ENCODE peak calls at places on chromosomes 7 and 10, in six cellular contexts. L is stomach, M is sigmoid colon, F is transverse colon, T is adrenal gland, E is IMR-90. G is an unnamed sample.

GRCh38 chr7:135620980-135621850 is 41.1 kb upstream of the STMP1 start:
- DNase-seq in L (no peak), M (no peak), F (peak), T (peak), E (peak), G (peak)

GRCh38 chr7:107836237-107837144 is 33.5 kb upstream of the SLC26A3 start:
- DNase-seq in L (no peak), M (no peak), F (no peak), T (peak), E (no peak), G (no peak)

GRCh38 chr7:31104361-31105255 is 52.5 kb downstream of the ADCYAP1R1 start:
- DNase-seq in L (peak), M (no peak), F (peak), T (no peak), E (no peak), G (no peak)

GRCh38 chr10:30002438-30003266 is 56.7 kb downstream of the JCAD start:
- DNase-seq in L (peak), M (peak), F (peak), T (peak), E (peak), G (peak)

GRCh38 chr7:17770710-17771375 is 169.5 kb downstream of the SNX13 start:
- DNase-seq in L (no peak), M (no peak), F (no peak), T (no peak), E (no peak), G (no peak)

GRCh38 chr7:33040803-33041516 is 21.6 kb downstream of the NT5C3A start:
- DNase-seq in L (peak), M (no peak), F (peak), T (peak), E (peak), G (peak)

GRCh38 chr7:151780626-151781025 is 96.3 kb downstream of the PRKAG2 start:
- DNase-seq in L (no peak), M (no peak), F (no peak), T (no peak), E (peak), G (no peak)

GRCh38 chr10:89069589-89069988 is 79.0 kb downstream of the FAS start:
- DNase-seq in L (no peak), M (no peak), F (no peak), T (no peak), E (no peak), G (peak)

GRCh38 chr10:10498781-10499180 is 518.9 kb upstream of the CELF2 start:
- DNase-seq in L (no peak), M (no peak), F (no peak), T (no peak), E (peak), G (no peak)

GRCh38 chr10:31896972-31897384 is 31.7 kb downstream of the ARHGAP12 start:
- DNase-seq in L (no peak), M (no peak), F (no peak), T (no peak), E (peak), G (no peak)

GRCh38 chr10:8444630-8445029 is 390.1 kb downstream of the GATA3 start:
- DNase-seq in L (no peak), M (no peak), F (peak), T (no peak), E (no peak), G (peak)

GRCh38 chr10:63171255-63171654 is 38.1 kb downstream of the NRBF2 start:
- DNase-seq in L (no peak), M (no peak), F (no peak), T (no peak), E (no peak), G (no peak)

DNA sequence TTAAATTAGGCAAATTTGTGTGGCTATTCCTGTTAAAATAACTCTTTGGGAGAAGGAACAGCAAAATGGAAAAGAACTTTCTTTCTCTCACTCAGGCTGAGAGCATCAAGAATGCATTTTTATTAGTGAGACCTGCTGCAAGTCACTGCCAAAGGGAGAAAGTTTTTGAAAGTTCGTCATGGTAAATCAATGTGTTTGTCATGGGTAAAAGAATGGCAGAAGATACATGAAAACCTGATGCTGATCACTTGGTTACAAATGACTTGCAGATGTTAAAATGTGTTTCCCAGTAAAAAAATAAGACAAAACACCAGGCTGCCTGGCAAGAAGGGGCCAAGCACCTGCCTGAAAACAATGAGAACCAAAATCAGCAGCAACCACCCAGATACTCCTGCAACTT is 484.7 kb upstream of the NRP1 start:
- DNase-seq in L (no peak), M (no peak), F (no peak), T (no peak), E (no peak), G (no peak)
- TF ChIP-seq POLR2A in L (no peak), M (no peak), F (no peak), T (no peak), E (no peak), G (no peak)

GRCh38 chr7:44326261-44327125 is 1.1 kb upstream of the CAMK2B start:
- DNase-seq in L (no peak), M (no peak), F (no peak), T (no peak), E (no peak), G (no peak)
- TF ChIP-seq CTCF in L (no peak), M (no peak), F (no peak), T (no peak), E (no peak), G (no peak)

GRCh38 chr10:80459047-80459865 is 5.1 kb downstream of the TSPAN14 start:
- DNase-seq in L (peak), M (peak), F (peak), T (peak), E (no peak), G (peak)
- TF ChIP-seq POLR2A in L (no peak), M (no peak), F (peak), T (no peak), E (no peak), G (no peak)

DNA sequence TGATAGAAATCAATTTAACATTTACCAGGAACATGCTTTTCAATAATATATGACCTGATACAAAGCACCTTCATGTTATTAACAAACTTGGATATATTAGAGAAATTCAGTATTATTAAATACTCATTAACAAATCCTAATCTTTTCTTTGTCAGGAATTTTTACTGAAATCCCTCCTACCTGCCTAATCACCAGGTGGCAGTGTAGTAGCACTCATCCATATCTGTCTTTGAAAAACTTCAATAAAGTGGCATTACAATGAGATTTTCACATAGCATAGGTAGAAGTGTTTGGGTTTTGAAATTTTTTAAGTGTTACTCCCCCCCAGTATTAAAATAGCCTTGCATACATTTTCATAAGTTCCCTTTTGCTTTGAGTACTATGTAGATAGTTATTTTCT is 1246.6 kb upstream of the LRRN3 start:
- DNase-seq in L (no peak), M (no peak), F (no peak), T (no peak), E (peak), G (peak)
- TF ChIP-seq CTCF in L (no peak), M (no peak), F (peak), T (peak), E (peak), G (peak)